ENCODE peak calls at places on chromosomes 13 and 19, in nine cellular contexts. One of them, this sample, is unnamed. For H3K27me3, the result is how much of the 10 kb centered on the place peaks cover.

GRCh38 chr13:84479656-84480055 is 597.4 kb upstream of the SLITRK1 start:
- DNase-seq in ovary: no peak
- DNase-seq in transverse colon: no peak
- DNase-seq in prostate gland: no peak
- DNase-seq in HCT116: peak
- DNase-seq in stomach: no peak
- DNase-seq in IMR-90: peak
- DNase-seq in body of pancreas: no peak
- DNase-seq in right lobe of liver: no peak
- DNase-seq in this sample: no peak

GRCh38 chr13:28750187-28751045 is 31.6 kb upstream of the SLC46A3 start:
- DNase-seq in body of pancreas: no peak
- DNase-seq in prostate gland: no peak
- DNase-seq in right lobe of liver: no peak
- DNase-seq in transverse colon: no peak
- DNase-seq in IMR-90: no peak
- DNase-seq in HCT116: no peak
- DNase-seq in stomach: no peak
- DNase-seq in ovary: no peak
- DNase-seq in this sample: no peak

GRCh38 chr13:77374786-77375185 is 47.9 kb upstream of the MYCBP2 start:
- DNase-seq in IMR-90: no peak
- DNase-seq in ovary: no peak
- DNase-seq in prostate gland: no peak
- DNase-seq in right lobe of liver: no peak
- DNase-seq in body of pancreas: no peak
- DNase-seq in HCT116: no peak
- DNase-seq in stomach: no peak
- DNase-seq in transverse colon: no peak
- DNase-seq in this sample: no peak

GRCh38 chr13:33352023-33352422 is 66.5 kb upstream of the STARD13 start:
- DNase-seq in right lobe of liver: no peak
- DNase-seq in stomach: no peak
- DNase-seq in body of pancreas: no peak
- DNase-seq in transverse colon: no peak
- DNase-seq in ovary: no peak
- DNase-seq in prostate gland: no peak
- DNase-seq in IMR-90: no peak
- DNase-seq in HCT116: no peak
- DNase-seq in this sample: no peak

GRCh38 chr13:98889419-98890079 is 88.3 kb downstream of the DOCK9 start:
- DNase-seq in right lobe of liver: no peak
- DNase-seq in HCT116: no peak
- DNase-seq in IMR-90: no peak
- DNase-seq in transverse colon: no peak
- DNase-seq in prostate gland: no peak
- DNase-seq in body of pancreas: no peak
- DNase-seq in ovary: no peak
- DNase-seq in stomach: no peak
- DNase-seq in this sample: no peak

GRCh38 chr19:39497850-39498261 is 891 bp upstream of the DLL3 start:
- DNase-seq in right lobe of liver: no peak
- DNase-seq in IMR-90: peak
- DNase-seq in body of pancreas: no peak
- DNase-seq in prostate gland: no peak
- DNase-seq in HCT116: no peak
- DNase-seq in transverse colon: peak
- DNase-seq in ovary: no peak
- DNase-seq in stomach: no peak
- DNase-seq in this sample: no peak

GRCh38 chr13:26923824-26924605 is 163.4 kb upstream of the GPR12 start:
- DNase-seq in right lobe of liver: no peak
- DNase-seq in transverse colon: no peak
- DNase-seq in HCT116: no peak
- DNase-seq in body of pancreas: peak
- DNase-seq in stomach: no peak
- DNase-seq in prostate gland: no peak
- DNase-seq in IMR-90: peak
- DNase-seq in ovary: no peak
- DNase-seq in this sample: no peak

GRCh38 chr19:12163841-12164240 is 945 bp downstream of the ZNF136 start:
- DNase-seq in stomach: no peak
- DNase-seq in ovary: no peak
- DNase-seq in right lobe of liver: no peak
- DNase-seq in HCT116: no peak
- DNase-seq in body of pancreas: no peak
- DNase-seq in prostate gland: no peak
- DNase-seq in transverse colon: no peak
- DNase-seq in IMR-90: peak
- DNase-seq in this sample: no peak

GRCh38 chr19:32313866-32314265 is 31.5 kb upstream of the ZNF507 start:
- DNase-seq in stomach: no peak
- DNase-seq in prostate gland: no peak
- DNase-seq in body of pancreas: no peak
- DNase-seq in IMR-90: no peak
- DNase-seq in ovary: no peak
- DNase-seq in HCT116: no peak
- DNase-seq in right lobe of liver: no peak
- DNase-seq in transverse colon: no peak
- DNase-seq in this sample: no peak

GRCh38 chr19:18661346-18661745 is 22.1 kb upstream of the CRTC1 start:
- DNase-seq in ovary: no peak
- DNase-seq in transverse colon: no peak
- DNase-seq in stomach: no peak
- DNase-seq in body of pancreas: no peak
- DNase-seq in HCT116: no peak
- DNase-seq in right lobe of liver: no peak
- DNase-seq in IMR-90: no peak
- DNase-seq in prostate gland: no peak
- DNase-seq in this sample: no peak

GRCh38 chr19:13982773-13983172 is 23.3 kb downstream of the RFX1 start:
- DNase-seq in right lobe of liver: no peak
- DNase-seq in ovary: no peak
- DNase-seq in transverse colon: no peak
- DNase-seq in body of pancreas: no peak
- DNase-seq in stomach: no peak
- DNase-seq in prostate gland: no peak
- DNase-seq in IMR-90: no peak
- DNase-seq in HCT116: no peak
- DNase-seq in this sample: no peak

GRCh38 chr19:41548954-41549688 is 26.8 kb upstream of the CEACAM21 start:
- DNase-seq in stomach: peak
- DNase-seq in HCT116: no peak
- DNase-seq in right lobe of liver: no peak
- DNase-seq in transverse colon: peak
- DNase-seq in prostate gland: no peak
- DNase-seq in IMR-90: no peak
- DNase-seq in ovary: no peak
- DNase-seq in body of pancreas: no peak
- DNase-seq in this sample: no peak

GRCh38 chr19:1568320-1569019 is at the start of gene MEX3D:
- DNase-seq in transverse colon: peak
- DNase-seq in body of pancreas: peak
- DNase-seq in HCT116: no peak
- DNase-seq in ovary: peak
- DNase-seq in right lobe of liver: peak
- DNase-seq in IMR-90: peak
- DNase-seq in prostate gland: peak
- DNase-seq in stomach: peak
- DNase-seq in this sample: peak

GRCh38 chr13:70841240-70842061 is 733.2 kb upstream of the KLHL1 start:
- DNase-seq in HCT116: no peak
- DNase-seq in prostate gland: no peak
- DNase-seq in transverse colon: no peak
- DNase-seq in body of pancreas: no peak
- DNase-seq in stomach: no peak
- DNase-seq in ovary: no peak
- DNase-seq in IMR-90: no peak
- DNase-seq in right lobe of liver: no peak
- DNase-seq in this sample: no peak

GRCh38 chr13:100738176-100738855 is 63.7 kb upstream of the TMTC4 start:
- DNase-seq in right lobe of liver: no peak
- DNase-seq in ovary: no peak
- DNase-seq in prostate gland: no peak
- DNase-seq in body of pancreas: no peak
- DNase-seq in HCT116: no peak
- DNase-seq in transverse colon: no peak
- DNase-seq in IMR-90: no peak
- DNase-seq in stomach: no peak
- DNase-seq in this sample: no peak

GRCh38 chr19:30842926-30843325 is 470.7 kb downstream of the ZNF536 start:
- DNase-seq in IMR-90: no peak
- DNase-seq in prostate gland: no peak
- DNase-seq in body of pancreas: no peak
- DNase-seq in transverse colon: no peak
- DNase-seq in right lobe of liver: no peak
- DNase-seq in stomach: no peak
- DNase-seq in HCT116: no peak
- DNase-seq in ovary: no peak
- DNase-seq in this sample: no peak

GRCh38 chr13:45216193-45216592 is 15.3 kb upstream of the KCTD4 start:
- DNase-seq in stomach: no peak
- DNase-seq in body of pancreas: no peak
- DNase-seq in transverse colon: no peak
- DNase-seq in ovary: no peak
- DNase-seq in HCT116: no peak
- DNase-seq in right lobe of liver: no peak
- DNase-seq in prostate gland: no peak
- DNase-seq in IMR-90: no peak
- DNase-seq in this sample: no peak

GRCh38 chr13:45220403-45220802 is 19.6 kb upstream of the KCTD4 start:
- DNase-seq in prostate gland: no peak
- DNase-seq in body of pancreas: no peak
- DNase-seq in stomach: no peak
- DNase-seq in IMR-90: no peak
- DNase-seq in HCT116: no peak
- DNase-seq in transverse colon: no peak
- DNase-seq in ovary: no peak
- DNase-seq in right lobe of liver: no peak
- DNase-seq in this sample: no peak

GRCh38 chr13:45219938-45220375 is 19.1 kb upstream of the KCTD4 start:
- DNase-seq in body of pancreas: no peak
- DNase-seq in prostate gland: no peak
- DNase-seq in right lobe of liver: no peak
- DNase-seq in ovary: no peak
- DNase-seq in IMR-90: peak
- DNase-seq in stomach: no peak
- DNase-seq in transverse colon: no peak
- DNase-seq in HCT116: peak
- DNase-seq in this sample: no peak

GRCh38 chr13:45218689-45219088 is 17.8 kb upstream of the KCTD4 start:
- DNase-seq in IMR-90: no peak
- DNase-seq in ovary: no peak
- DNase-seq in HCT116: no peak
- DNase-seq in prostate gland: no peak
- DNase-seq in body of pancreas: no peak
- DNase-seq in stomach: no peak
- DNase-seq in transverse colon: no peak
- DNase-seq in right lobe of liver: no peak
- DNase-seq in this sample: no peak

GRCh38 chr13:45219123-45219891 is 18.5 kb upstream of the KCTD4 start:
- DNase-seq in IMR-90: no peak
- DNase-seq in transverse colon: no peak
- DNase-seq in stomach: no peak
- DNase-seq in right lobe of liver: no peak
- DNase-seq in body of pancreas: peak
- DNase-seq in prostate gland: no peak
- DNase-seq in HCT116: no peak
- DNase-seq in ovary: no peak
- DNase-seq in this sample: no peak
- TF ChIP-seq POLR2A in IMR-90: no peak
- TF ChIP-seq POLR2A in transverse colon: no peak
- TF ChIP-seq POLR2A in stomach: no peak
- TF ChIP-seq POLR2A in right lobe of liver: peak
- TF ChIP-seq POLR2A in body of pancreas: no peak
- TF ChIP-seq POLR2A in prostate gland: no peak
- TF ChIP-seq POLR2A in HCT116: no peak
- TF ChIP-seq POLR2A in ovary: no peak
- TF ChIP-seq POLR2A in this sample: no peak

GRCh38 chr13:113598481-113598880 is 13.9 kb downstream of the TFDP1 start:
- DNase-seq in right lobe of liver: peak
- DNase-seq in stomach: no peak
- DNase-seq in transverse colon: no peak
- DNase-seq in prostate gland: no peak
- DNase-seq in ovary: no peak
- DNase-seq in IMR-90: no peak
- DNase-seq in body of pancreas: no peak
- DNase-seq in HCT116: no peak
- DNase-seq in this sample: peak
- TF ChIP-seq CTCF in right lobe of liver: no peak
- TF ChIP-seq CTCF in stomach: no peak
- TF ChIP-seq CTCF in transverse colon: no peak
- TF ChIP-seq CTCF in prostate gland: no peak
- TF ChIP-seq CTCF in ovary: no peak
- TF ChIP-seq CTCF in IMR-90: no peak
- TF ChIP-seq CTCF in body of pancreas: no peak
- TF ChIP-seq CTCF in HCT116: no peak
- TF ChIP-seq CTCF in this sample: no peak

GRCh38 chr13:111903143-111903542 is 163.8 kb upstream of the SOX1 start:
- DNase-seq in prostate gland: no peak
- DNase-seq in stomach: no peak
- DNase-seq in HCT116: no peak
- DNase-seq in body of pancreas: no peak
- DNase-seq in ovary: no peak
- DNase-seq in IMR-90: no peak
- DNase-seq in right lobe of liver: no peak
- DNase-seq in transverse colon: no peak
- DNase-seq in this sample: peak
- H3K27me3 ChIP-seq in prostate gland: under half
- H3K27me3 ChIP-seq in stomach: under half
- H3K27me3 ChIP-seq in HCT116: under half
- H3K27me3 ChIP-seq in body of pancreas: under half
- H3K27me3 ChIP-seq in ovary: under half
- H3K27me3 ChIP-seq in IMR-90: under half
- H3K27me3 ChIP-seq in right lobe of liver: under half
- H3K27me3 ChIP-seq in transverse colon: under half
- H3K27me3 ChIP-seq in this sample: under half

DNA sequence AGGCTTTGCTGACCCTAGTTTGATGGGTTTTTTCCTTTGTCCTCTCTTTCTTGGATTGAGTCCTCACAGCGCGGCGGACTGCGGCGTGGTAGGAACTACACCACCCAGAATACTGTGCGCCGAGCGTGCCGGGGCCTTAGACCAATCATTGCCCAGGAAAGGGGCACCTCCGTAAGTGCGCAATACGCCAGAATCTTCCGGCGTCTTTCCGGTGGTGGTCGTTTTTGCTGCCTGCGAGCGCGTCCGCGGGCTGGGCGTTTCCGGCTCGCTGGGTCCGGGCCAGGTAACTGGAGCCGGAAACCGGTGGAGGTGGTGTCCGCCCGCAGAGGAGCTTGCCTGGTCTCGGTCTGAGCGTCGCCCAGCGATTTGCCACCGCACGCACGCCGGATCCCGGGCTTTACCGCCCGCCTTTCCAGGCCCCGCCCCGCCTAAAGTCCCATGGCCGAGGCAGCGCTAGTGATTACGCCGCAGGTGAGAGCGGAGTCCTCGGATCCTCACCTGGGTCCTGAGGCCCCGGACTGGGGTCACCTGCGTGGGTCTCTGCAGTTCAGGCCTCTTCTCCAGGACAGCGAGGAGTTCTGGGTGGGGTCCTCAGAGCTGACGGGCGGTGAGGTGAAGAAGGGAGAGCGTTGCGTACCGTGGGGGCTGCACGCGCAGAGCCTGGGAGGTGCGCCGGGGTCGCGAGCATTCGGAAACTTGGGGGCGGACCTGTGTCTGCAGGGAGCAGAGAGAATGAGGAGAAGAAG is at the start of gene ZNF549:
- DNase-seq in body of pancreas: peak
- DNase-seq in ovary: peak
- DNase-seq in prostate gland: peak
- DNase-seq in IMR-90: peak
- DNase-seq in transverse colon: peak
- DNase-seq in stomach: peak
- DNase-seq in HCT116: no peak
- DNase-seq in right lobe of liver: peak
- DNase-seq in this sample: peak
- TF ChIP-seq POLR2A in body of pancreas: peak
- TF ChIP-seq POLR2A in ovary: peak
- TF ChIP-seq POLR2A in prostate gland: no peak
- TF ChIP-seq POLR2A in IMR-90: no peak
- TF ChIP-seq POLR2A in transverse colon: no peak
- TF ChIP-seq POLR2A in stomach: no peak
- TF ChIP-seq POLR2A in HCT116: no peak
- TF ChIP-seq POLR2A in right lobe of liver: no peak
- TF ChIP-seq POLR2A in this sample: no peak